ENCODE peak calls at places on chromosomes 2 and 18, in four cellular contexts. I, S, Y and H are unnamed samples. For H3K36me3, the result is how much of the 10 kb centered on the place peaks cover.

GRCh38 chr18:55334875-55335274 is 253.1 kb downstream of the TCF4 start:
- DNase-seq in I (no peak), Y (peak), S (no peak), H (no peak)

GRCh38 chr2:112728384-112729175 is 7.8 kb downstream of the NT5DC4 start:
- DNase-seq in I (no peak), Y (no peak), S (no peak), H (no peak)

GRCh38 chr18:37254256-37254880 is 311.2 kb downstream of the CELF4 start:
- DNase-seq in Y (no peak), S (peak), I (no peak), H (no peak)

GRCh38 chr2:149877913-149878312 is 290.3 kb upstream of the MMADHC start:
- DNase-seq in S (no peak), Y (no peak), I (no peak), H (no peak)

GRCh38 chr2:176080540-176081355 is 3.0 kb downstream of the EVX2 start:
- DNase-seq in S (peak), I (no peak), Y (peak), H (no peak)

GRCh38 chr18:23405626-23406025 is 47.5 kb upstream of the RIOK3 start:
- DNase-seq in Y (no peak), I (no peak), S (no peak), H (no peak)

GRCh38 chr2:239184179-239184578 is 216.6 kb downstream of the HDAC4 start:
- DNase-seq in I (no peak), S (no peak), Y (peak), H (no peak)

GRCh38 chr2:219914577-219914976 is 287.1 kb downstream of the SLC4A3 start:
- DNase-seq in I (no peak), Y (no peak), S (no peak), H (no peak)

GRCh38 chr2:234679151-234679765 is 182.4 kb upstream of the ARL4C start:
- DNase-seq in I (no peak), Y (no peak), S (no peak), H (no peak)

GRCh38 chr2:105114551-105114950 is 76.7 kb downstream of the MRPS9 start:
- DNase-seq in S (peak), Y (no peak), I (peak), H (no peak)

GRCh38 chr2:119753041-119753929 is 6.4 kb upstream of the PTPN4 start:
- DNase-seq in S (peak), I (peak), Y (no peak), H (no peak)

GRCh38 chr2:227595797-227596196 is 2.9 kb upstream of the SCYGR2 start:
- DNase-seq in Y (no peak), I (no peak), S (no peak), H (no peak)

GRCh38 chr2:210162466-210163124 is 8.6 kb downstream of the KANSL1L start:
- DNase-seq in S (no peak), I (no peak), Y (no peak), H (no peak)

GRCh38 chr2:151374426-151374825 is 17.0 kb downstream of the TNFAIP6 start:
- DNase-seq in Y (no peak), I (no peak), S (no peak), H (no peak)

GRCh38 chr2:9286553-9287399 is 80.2 kb downstream of the ASAP2 start:
- DNase-seq in I (peak), Y (no peak), S (no peak), H (no peak)

GRCh38 chr2:143955416-143956075 is 564.4 kb downstream of the ZEB2 start:
- DNase-seq in I (no peak), Y (no peak), S (no peak), H (no peak)

GRCh38 chr2:8203354-8203753 is 478.5 kb upstream of the ID2 start:
- DNase-seq in S (no peak), I (no peak), Y (no peak), H (no peak)

DNA sequence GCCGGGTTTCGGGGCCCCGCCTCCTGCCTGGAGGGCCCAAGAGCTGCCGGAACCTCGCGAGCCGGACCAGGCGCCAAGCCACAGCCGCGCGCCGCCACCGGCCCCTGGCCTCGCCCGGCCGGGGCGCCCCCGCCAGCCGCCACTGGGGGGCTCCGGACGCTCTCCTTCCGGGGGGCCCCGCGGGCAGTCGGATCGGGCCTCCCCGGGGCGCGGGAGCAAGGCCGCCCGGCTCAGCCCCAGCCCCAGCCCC is 17.4 kb upstream of the HAAO start:
- DNase-seq in Y (peak), S (peak), I (no peak), H (peak)
- TF ChIP-seq CTCF in Y (no peak), S (no peak), I (peak), H (no peak)

GRCh38 chr2:190959911-190960788 is 53.8 kb downstream of the STAT1 start:
- DNase-seq in Y (no peak), S (no peak), I (no peak), H (no peak)
- TF ChIP-seq POLR2AphosphoS5 in Y (no peak), S (no peak), I (no peak), H (no peak)

DNA sequence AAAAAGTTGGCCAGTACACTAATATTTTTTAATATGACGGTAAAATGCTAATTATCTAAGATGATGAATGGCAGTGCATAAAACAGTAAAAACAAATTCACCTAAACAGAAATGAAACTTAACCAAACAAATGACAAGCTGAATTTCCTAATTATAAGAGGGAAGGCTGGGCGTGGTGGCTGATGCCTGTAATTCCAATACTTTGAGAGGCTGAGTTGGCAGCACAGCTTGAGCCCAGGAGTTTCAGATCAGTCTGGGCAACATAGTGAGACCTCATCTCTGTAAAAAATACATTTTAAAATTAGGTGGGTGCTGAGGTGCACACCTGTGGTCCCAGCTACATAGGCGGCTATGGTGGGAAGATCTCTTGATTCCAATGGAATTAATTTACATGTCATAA is 120.1 kb downstream of the USP34 start:
- DNase-seq in S (no peak), I (no peak), Y (no peak), H (no peak)
- H3K36me3 ChIP-seq in S (under half), I (under half), Y (under half), H (under half)

GRCh38 chr2:223654384-223654915 is 52.3 kb upstream of the SCG2 start:
- DNase-seq in I (no peak), Y (no peak), S (no peak), H (no peak)

GRCh38 chr2:223647258-223647952 is 45.2 kb upstream of the SCG2 start:
- DNase-seq in Y (no peak), I (no peak), S (no peak), H (no peak)

GRCh38 chr2:223648755-223649154 is 46.6 kb upstream of the SCG2 start:
- DNase-seq in S (no peak), I (no peak), Y (no peak), H (no peak)

GRCh38 chr2:223652122-223652521 is 50.0 kb upstream of the SCG2 start:
- DNase-seq in S (no peak), Y (no peak), I (no peak), H (no peak)

GRCh38 chr2:223649941-223650530 is 47.9 kb upstream of the SCG2 start:
- DNase-seq in I (no peak), S (no peak), Y (no peak), H (no peak)
- TF ChIP-seq CTCF in I (no peak), S (no peak), Y (no peak), H (no peak)

GRCh38 chr18:36177913-36178312 is 9.4 kb upstream of the MOCOS start:
- DNase-seq in S (no peak), Y (no peak), I (no peak), H (no peak)
- TF ChIP-seq POLR2AphosphoS5 in S (no peak), Y (no peak), I (no peak), H (no peak)

GRCh38 chr2:74426181-74426758 is 4.7 kb downstream of the WDR54 start:
- DNase-seq in Y (peak), I (no peak), S (no peak), H (no peak)

GRCh38 chr2:74429487-74430451 is 8.2 kb downstream of the WDR54 start:
- DNase-seq in I (no peak), S (no peak), Y (peak), H (no peak)

GRCh38 chr2:74430502-74430901 is 9.0 kb downstream of the WDR54 start:
- DNase-seq in S (no peak), I (no peak), Y (peak), H (no peak)

GRCh38 chr2:74427551-74427950 is 6.0 kb downstream of the WDR54 start:
- DNase-seq in Y (peak), S (no peak), I (no peak), H (no peak)

DNA sequence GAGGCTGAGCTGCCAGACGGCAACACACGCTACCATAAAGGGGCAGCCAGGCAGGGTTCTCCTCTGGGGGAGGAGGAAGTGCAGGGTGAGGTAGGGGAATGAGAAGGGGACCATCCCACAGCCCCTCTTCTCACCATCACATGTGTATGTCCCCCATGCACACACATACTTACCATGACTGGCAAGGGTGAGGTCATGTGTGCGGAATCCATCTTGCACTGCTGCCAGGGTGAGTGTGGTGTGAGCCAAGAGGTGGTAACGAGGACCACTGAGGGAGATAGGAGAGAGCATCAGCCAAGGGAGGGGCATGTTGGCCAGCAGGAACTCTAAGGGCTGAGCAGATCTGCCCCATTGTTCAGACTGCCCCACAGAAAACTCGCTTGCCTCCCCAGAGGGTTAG is 7.1 kb downstream of the WDR54 start:
- DNase-seq in I (no peak), Y (peak), S (no peak), H (no peak)
- H3K36me3 ChIP-seq in I (under half), Y (under half), S (under half), H (under half)

DNA sequence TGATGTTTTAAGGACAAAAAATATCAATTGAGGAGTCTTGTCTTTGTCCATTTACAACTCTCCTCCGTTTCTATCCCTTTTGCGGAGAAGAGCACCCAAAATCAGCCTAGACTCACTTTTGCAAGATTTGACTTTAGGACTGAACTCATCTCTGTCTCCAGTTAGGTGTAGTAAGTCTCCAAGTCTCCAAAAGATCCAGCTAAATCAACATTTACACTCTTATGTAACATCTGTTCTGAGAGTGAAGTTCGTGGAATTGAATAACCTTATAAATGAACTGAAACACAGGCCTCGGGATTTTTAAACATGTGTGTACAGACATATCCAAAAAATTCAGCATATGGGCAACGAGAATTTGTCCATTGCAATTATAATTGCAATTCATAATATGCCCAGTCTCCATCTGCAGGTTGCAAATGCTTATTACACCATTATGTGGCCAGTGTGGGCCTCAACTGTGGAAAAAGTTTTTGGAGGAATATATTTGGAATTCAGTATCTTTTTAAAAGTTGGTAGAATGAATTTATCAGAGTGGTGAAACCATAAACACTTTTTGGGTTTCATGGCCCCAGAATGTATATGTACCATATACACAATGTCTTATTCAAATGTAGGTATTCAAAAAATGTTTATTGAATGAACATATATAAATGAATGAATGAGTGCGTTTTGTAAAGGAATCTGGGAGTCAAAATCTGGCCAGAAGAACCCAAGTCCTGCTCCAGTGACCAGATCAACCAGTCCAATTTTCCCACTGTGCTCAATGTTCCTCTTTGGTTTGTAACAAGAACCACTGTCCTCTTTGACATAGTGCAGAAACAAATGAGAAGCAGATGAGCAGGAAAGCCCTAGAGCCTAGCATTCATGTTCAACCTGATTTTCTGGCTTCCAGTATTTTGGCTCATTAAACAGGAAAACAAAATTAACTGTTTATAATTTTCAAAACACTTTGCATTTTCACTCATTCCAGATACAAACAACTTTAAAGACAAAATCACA is 23.5 kb downstream of the FAM124B start:
- DNase-seq in Y (no peak), I (no peak), S (no peak), H (no peak)
- TF ChIP-seq CTCF in Y (no peak), I (peak), S (peak), H (no peak)

GRCh38 chr18:48833701-48834394 is 116.9 kb downstream of the SMAD7 start:
- DNase-seq in I (no peak), S (no peak), Y (no peak), H (no peak)
- TF ChIP-seq POLR2AphosphoS5 in I (no peak), S (no peak), Y (no peak), H (no peak)